ENCODE peak calls at places on chromosomes 3 and 15, in seven cellular contexts. One of them, this sample, is unnamed.

GRCh38 chr3:5004319-5005152 is 25.3 kb downstream of the BHLHE40 start:
- DNase-seq in Karpas-422: no peak
- DNase-seq in effector memory CD8-positive, alpha-beta T cell: no peak
- DNase-seq in endothelial cell of umbilical vein: no peak
- DNase-seq in CD4-positive, CD25-positive, alpha-beta regulatory T cell: no peak
- DNase-seq in T-helper 2 cell: no peak
- DNase-seq in HS-27A: no peak
- DNase-seq in this sample: no peak

GRCh38 chr3:190385835-190386688 is 1.9 kb upstream of the CLDN16 start:
- DNase-seq in Karpas-422: no peak
- DNase-seq in effector memory CD8-positive, alpha-beta T cell: no peak
- DNase-seq in endothelial cell of umbilical vein: peak
- DNase-seq in CD4-positive, CD25-positive, alpha-beta regulatory T cell: no peak
- DNase-seq in T-helper 2 cell: no peak
- DNase-seq in HS-27A: peak
- DNase-seq in this sample: no peak

GRCh38 chr15:73026496-73027054 is 25.7 kb upstream of the NEO1 start:
- DNase-seq in Karpas-422: no peak
- DNase-seq in effector memory CD8-positive, alpha-beta T cell: no peak
- DNase-seq in endothelial cell of umbilical vein: no peak
- DNase-seq in CD4-positive, CD25-positive, alpha-beta regulatory T cell: no peak
- DNase-seq in T-helper 2 cell: no peak
- DNase-seq in HS-27A: no peak
- DNase-seq in this sample: no peak

GRCh38 chr3:50645378-50645777 is 28.4 kb downstream of the MAPKAPK3 start:
- DNase-seq in Karpas-422: no peak
- DNase-seq in effector memory CD8-positive, alpha-beta T cell: no peak
- DNase-seq in endothelial cell of umbilical vein: no peak
- DNase-seq in CD4-positive, CD25-positive, alpha-beta regulatory T cell: no peak
- DNase-seq in T-helper 2 cell: no peak
- DNase-seq in HS-27A: no peak
- DNase-seq in this sample: no peak

GRCh38 chr3:114319453-114319852 is 25.6 kb downstream of the TIGIT start:
- DNase-seq in Karpas-422: no peak
- DNase-seq in effector memory CD8-positive, alpha-beta T cell: no peak
- DNase-seq in endothelial cell of umbilical vein: peak
- DNase-seq in CD4-positive, CD25-positive, alpha-beta regulatory T cell: no peak
- DNase-seq in T-helper 2 cell: no peak
- DNase-seq in HS-27A: peak
- DNase-seq in this sample: no peak

GRCh38 chr15:93028632-93029612 is 60.1 kb downstream of the RGMA start:
- DNase-seq in Karpas-422: no peak
- DNase-seq in effector memory CD8-positive, alpha-beta T cell: no peak
- DNase-seq in endothelial cell of umbilical vein: peak
- DNase-seq in CD4-positive, CD25-positive, alpha-beta regulatory T cell: no peak
- DNase-seq in T-helper 2 cell: no peak
- DNase-seq in HS-27A: no peak
- DNase-seq in this sample: peak

GRCh38 chr15:64894395-64895056 is 17.2 kb upstream of the ANKDD1A start:
- DNase-seq in Karpas-422: peak
- DNase-seq in effector memory CD8-positive, alpha-beta T cell: peak
- DNase-seq in endothelial cell of umbilical vein: no peak
- DNase-seq in CD4-positive, CD25-positive, alpha-beta regulatory T cell: peak
- DNase-seq in T-helper 2 cell: peak
- DNase-seq in HS-27A: no peak
- DNase-seq in this sample: peak

GRCh38 chr15:74427607-74428441 is 5.9 kb downstream of the SEMA7A start:
- DNase-seq in Karpas-422: no peak
- DNase-seq in effector memory CD8-positive, alpha-beta T cell: no peak
- DNase-seq in endothelial cell of umbilical vein: no peak
- DNase-seq in CD4-positive, CD25-positive, alpha-beta regulatory T cell: no peak
- DNase-seq in T-helper 2 cell: no peak
- DNase-seq in HS-27A: no peak
- DNase-seq in this sample: no peak

GRCh38 chr3:45610129-45610528 is 15.6 kb downstream of the LIMD1 start:
- DNase-seq in Karpas-422: no peak
- DNase-seq in effector memory CD8-positive, alpha-beta T cell: no peak
- DNase-seq in endothelial cell of umbilical vein: no peak
- DNase-seq in CD4-positive, CD25-positive, alpha-beta regulatory T cell: no peak
- DNase-seq in T-helper 2 cell: no peak
- DNase-seq in HS-27A: no peak
- DNase-seq in this sample: no peak

GRCh38 chr3:65314265-65314664 is 626.5 kb upstream of the ADAMTS9 start:
- DNase-seq in Karpas-422: no peak
- DNase-seq in effector memory CD8-positive, alpha-beta T cell: no peak
- DNase-seq in endothelial cell of umbilical vein: no peak
- DNase-seq in CD4-positive, CD25-positive, alpha-beta regulatory T cell: no peak
- DNase-seq in T-helper 2 cell: no peak
- DNase-seq in HS-27A: no peak
- DNase-seq in this sample: no peak

GRCh38 chr15:69031013-69032001 is 16.8 kb downstream of the NOX5 start:
- DNase-seq in Karpas-422: no peak
- DNase-seq in effector memory CD8-positive, alpha-beta T cell: no peak
- DNase-seq in endothelial cell of umbilical vein: peak
- DNase-seq in CD4-positive, CD25-positive, alpha-beta regulatory T cell: peak
- DNase-seq in T-helper 2 cell: no peak
- DNase-seq in HS-27A: no peak
- DNase-seq in this sample: no peak

GRCh38 chr3:42803800-42804112 is 534 bp downstream of the HIGD1A start:
- DNase-seq in Karpas-422: peak
- DNase-seq in effector memory CD8-positive, alpha-beta T cell: no peak
- DNase-seq in endothelial cell of umbilical vein: no peak
- DNase-seq in CD4-positive, CD25-positive, alpha-beta regulatory T cell: no peak
- DNase-seq in T-helper 2 cell: no peak
- DNase-seq in HS-27A: no peak
- DNase-seq in this sample: no peak